ENCODE peak calls at places on chromosome 18, in six cellular contexts. Z, T, K, W, E and S are unnamed samples.

GRCh38 chr18:59631583-59632181 is 65.5 kb downstream of the CCBE1 start:
- DNase-seq in Z (no peak), E (no peak), T (no peak), K (no peak), W (no peak), S (no peak)

GRCh38 chr18:77131652-77132368 is 773 bp downstream of the MBP start:
- DNase-seq in K (no peak), E (peak; percentile 51), W (no peak), T (peak; percentile 20), Z (no peak), S (peak; percentile 28)

GRCh38 chr18:55452123-55452611 is 135.8 kb downstream of the TCF4 start:
- DNase-seq in K (no peak), E (no peak), Z (no peak), W (no peak), T (no peak), S (no peak)

GRCh38 chr18:57446322-57446721 is 11.1 kb downstream of the ONECUT2 start:
- DNase-seq in T (peak; percentile 19), K (no peak), W (no peak), E (peak; percentile 46), Z (no peak), S (peak; percentile 24)

GRCh38 chr18:35267809-35268208 is 22.2 kb downstream of the ZSCAN30 start:
- DNase-seq in Z (no peak), W (no peak), K (no peak), T (no peak), E (peak; percentile 20), S (no peak)

GRCh38 chr18:7303306-7303705 is 72.4 kb downstream of the LRRC30 start:
- DNase-seq in W (no peak), Z (no peak), K (no peak), E (no peak), T (no peak), S (no peak)

GRCh38 chr18:7273301-7273911 is 42.5 kb downstream of the LRRC30 start:
- DNase-seq in W (no peak), Z (no peak), T (peak; percentile 66), K (peak; percentile 16), E (no peak), S (no peak)

GRCh38 chr18:9535430-9535972 is 60.2 kb downstream of the RALBP1 start:
- DNase-seq in T (no peak), K (peak; percentile 94), W (peak; percentile 89), E (no peak), Z (no peak), S (no peak)

GRCh38 chr18:70288851-70289328 is at the start of gene SOCS6:
- DNase-seq in E (peak; percentile 63), W (no peak), Z (no peak), T (peak; percentile 31), K (peak; percentile 43), S (peak; percentile 60)

GRCh38 chr18:23689031-23689615 is at the start of gene LAMA3:
- DNase-seq in Z (no peak), E (peak; percentile 45), W (no peak), K (peak; percentile 2), T (peak; percentile 26), S (peak; percentile 20)

GRCh38 chr18:64806232-64806631 is 657.3 kb upstream of the LINC00305 start:
- DNase-seq in K (no peak), T (no peak), Z (no peak), E (no peak), W (no peak), S (no peak)